ENCODE peak calls at places on chromosomes 2 and 18, in four cellular contexts. D is left lung, R is mucosa of descending colon, Q is HCT116. J is an unnamed sample.

GRCh38 chr2:3780477-3781402 is 77.4 kb downstream of the DCDC2C start:
- DNase-seq in D (peak; percentile 47), R (peak; percentile 52), Q (peak; percentile 46), J (peak; percentile 70)

GRCh38 chr2:101533611-101534601 is 59.0 kb upstream of the RFX8 start:
- DNase-seq in D (no peak), R (peak; percentile 9), Q (no peak), J (no peak)

GRCh38 chr18:27861539-27861938 is 315.4 kb downstream of the CDH2 start:
- DNase-seq in D (no peak), R (no peak), Q (no peak), J (no peak)

GRCh38 chr2:527581-527980 is 149.6 kb downstream of the TMEM18 start:
- DNase-seq in D (no peak), R (no peak), Q (no peak), J (no peak)

GRCh38 chr2:176490061-176490861 is 221.0 kb downstream of the MTX2 start:
- DNase-seq in D (peak; percentile 35), R (no peak), Q (no peak), J (peak; percentile 55)

GRCh38 chr2:134800341-134800740 is 38.1 kb upstream of the ACMSD start:
- DNase-seq in D (no peak), R (no peak), Q (no peak), J (no peak)

GRCh38 chr2:140949932-140950331 is 1180.9 kb downstream of the LRP1B start:
- DNase-seq in D (no peak), R (no peak), Q (no peak), J (no peak)

GRCh38 chr2:242085941-242086621 is 216.6 kb downstream of the RTP5 start:
- DNase-seq in D (peak; percentile 73), R (peak; percentile 48), Q (no peak), J (no peak)

GRCh38 chr2:196230051-196230450 is 58.7 kb upstream of the STK17B start:
- DNase-seq in D (peak; percentile 58), R (peak; percentile 41), Q (no peak), J (no peak)

GRCh38 chr2:1546023-1546591 is 132.8 kb downstream of the TPO start:
- DNase-seq in D (peak; percentile 22), R (peak; percentile 24), Q (peak; percentile 23), J (peak; percentile 64)

GRCh38 chr2:203893386-203893785 is 25.8 kb downstream of the CTLA4 start:
- DNase-seq in D (no peak), R (no peak), Q (no peak), J (no peak)

GRCh38 chr2:157825885-157826284 is 50.2 kb downstream of the ACVR1 start:
- DNase-seq in D (peak; percentile 42), R (no peak), Q (no peak), J (no peak)

GRCh38 chr18:23225518-23225917 is 90.2 kb downstream of the CABLES1 start:
- DNase-seq in D (no peak), R (peak; percentile 22), Q (no peak), J (peak; percentile 47)

GRCh38 chr2:232543491-232543890 is 4.0 kb downstream of the CHRNG start:
- DNase-seq in D (no peak), R (no peak), Q (no peak), J (no peak)

GRCh38 chr2:72895759-72896281 is 8.6 kb downstream of the SPR start:
- DNase-seq in D (no peak), R (peak; percentile 79), Q (no peak), J (no peak)

GRCh38 chr2:12990523-12990922 is 273.8 kb downstream of the TRIB2 start:
- DNase-seq in D (no peak), R (no peak), Q (no peak), J (no peak)

GRCh38 chr2:36800381-36800780 is 103.9 kb downstream of the VIT start:
- DNase-seq in D (no peak), R (no peak), Q (no peak), J (no peak)

GRCh38 chr2:226699321-226699720 is 100.3 kb downstream of the IRS1 start:
- DNase-seq in D (no peak), R (peak; percentile 11), Q (no peak), J (peak; percentile 17)

GRCh38 chr2:193463016-193463415 is 1268.3 kb upstream of the TMEFF2 start:
- DNase-seq in D (no peak), R (no peak), Q (no peak), J (no peak)

GRCh38 chr2:7009207-7009911 is 92.1 kb downstream of the RNF144A start:
- DNase-seq in D (no peak), R (no peak), Q (no peak), J (no peak)

GRCh38 chr18:48843162-48843561 is 107.6 kb downstream of the SMAD7 start:
- DNase-seq in D (peak; percentile 24), R (no peak), Q (no peak), J (no peak)

GRCh38 chr2:127411609-127412370 is 6.4 kb upstream of the PROC start:
- DNase-seq in D (no peak), R (no peak), Q (no peak), J (no peak)

GRCh38 chr2:38178142-38178541 is 102.2 kb upstream of the CYP1B1 start:
- DNase-seq in D (peak; percentile 63), R (peak; percentile 16), Q (no peak), J (peak; percentile 47)

GRCh38 chr2:95260028-95261023 is 13.9 kb upstream of the PROM2 start:
- DNase-seq in D (peak; percentile 66), R (no peak), Q (no peak), J (no peak)

GRCh38 chr18:27778441-27778840 is 398.5 kb downstream of the CDH2 start:
- DNase-seq in D (no peak), R (no peak), Q (no peak), J (no peak)

GRCh38 chr2:142165790-142166189 is 35.0 kb upstream of the LRP1B start:
- DNase-seq in D (no peak), R (no peak), Q (peak; percentile 47), J (no peak)

GRCh38 chr2:134142903-134143302 is 111.0 kb upstream of the MGAT5 start:
- DNase-seq in D (no peak), R (no peak), Q (no peak), J (no peak)

GRCh38 chr18:13447621-13448020 is 229.1 kb downstream of the LDLRAD4 start:
- DNase-seq in D (no peak), R (no peak), Q (no peak), J (no peak)

GRCh38 chr2:201363857-201364560 is 6.9 kb upstream of the FLACC1 start:
- DNase-seq in D (no peak), R (peak; percentile 40), Q (peak; percentile 24), J (no peak)

GRCh38 chr2:1727101-1727771 is 17.1 kb downstream of the PXDN start:
- DNase-seq in D (no peak), R (peak; percentile 1), Q (no peak), J (peak; percentile 21)

GRCh38 chr2:117972466-117973123 is 41.3 kb downstream of the CCDC93 start:
- DNase-seq in D (no peak), R (no peak), Q (no peak), J (no peak)

GRCh38 chr2:179263015-179263414 is 1.6 kb downstream of the SESTD1 start:
- DNase-seq in D (no peak), R (no peak), Q (no peak), J (no peak)

GRCh38 chr18:6557052-6557451 is 142.3 kb upstream of the L3MBTL4 start:
- DNase-seq in D (no peak), R (no peak), Q (no peak), J (no peak)

GRCh38 chr2:110101280-110101844 is 14.3 kb downstream of the MALL start:
- DNase-seq in D (peak; percentile 94), R (peak; percentile 99), Q (peak; percentile 91), J (peak; percentile 91)
- H3K4me1 ChIP-seq in D (peaks cover 29% of the 10 kb centered on the region), R (peaks cover 39% of the 10 kb centered on the region), Q (peaks cover 100% of the 10 kb centered on the region), J (no peaks in the 10 kb centered on the region)

GRCh38 chr2:59529738-59530137 is 1023.7 kb downstream of the BCL11A start:
- DNase-seq in D (no peak), R (no peak), Q (no peak), J (peak; percentile 22)
- TF ChIP-seq CTCF in D (no peak), R (no peak), Q (no peak), J (no peak)

GRCh38 chr2:197869030-197869429 is 64.6 kb downstream of the PLCL1 start:
- DNase-seq in D (no peak), R (no peak), Q (no peak), J (no peak)

GRCh38 chr2:197869501-197870111 is 65.2 kb downstream of the PLCL1 start:
- DNase-seq in D (no peak), R (no peak), Q (no peak), J (no peak)

GRCh38 chr2:197873293-197873701 is 68.9 kb downstream of the PLCL1 start:
- DNase-seq in D (no peak), R (no peak), Q (no peak), J (no peak)

GRCh38 chr2:197870137-197870536 is 65.7 kb downstream of the PLCL1 start:
- DNase-seq in D (no peak), R (no peak), Q (no peak), J (no peak)

DNA sequence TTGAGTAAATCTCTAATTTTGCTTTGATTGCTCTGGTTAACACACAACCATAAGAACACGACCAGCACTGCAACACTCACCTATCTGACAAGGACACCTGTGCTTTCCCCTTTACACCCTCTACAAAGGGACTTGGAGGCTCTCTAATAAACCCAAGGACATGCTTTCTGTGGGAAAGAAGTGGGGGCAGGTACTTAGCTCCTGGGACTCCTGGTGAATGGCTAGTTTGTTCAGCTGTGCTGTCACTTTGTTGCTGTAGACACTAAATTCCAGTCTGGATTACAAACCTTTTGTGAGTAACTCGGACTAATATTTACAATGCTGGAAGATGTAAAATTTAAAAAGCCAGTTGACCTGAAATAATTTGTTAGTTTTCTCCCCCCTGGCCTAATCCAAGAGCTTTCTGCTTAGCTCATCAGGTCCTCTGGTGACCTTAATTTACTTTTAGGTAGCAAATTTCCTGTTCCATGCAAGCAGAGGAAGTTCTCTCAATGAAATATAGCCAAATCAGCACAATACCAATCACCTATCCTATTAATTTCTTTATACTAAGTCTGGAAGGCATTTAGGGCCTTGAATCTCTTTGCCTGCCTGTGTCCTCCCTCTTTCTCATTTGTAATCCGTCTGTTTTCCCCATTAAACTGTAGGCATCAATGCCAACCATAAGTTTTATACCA is 67.5 kb downstream of the PLCL1 start:
- DNase-seq in D (no peak), R (no peak), Q (no peak), J (no peak)
- H3K4me1 ChIP-seq in D (no peaks in the 10 kb centered on the region), R (no peaks in the 10 kb centered on the region), Q (no peaks in the 10 kb centered on the region), J (no peaks in the 10 kb centered on the region)

GRCh38 chr2:161556440-161556839 is 67.8 kb upstream of the SLC4A10 start:
- DNase-seq in D (no peak), R (no peak), Q (no peak), J (no peak)
- TF ChIP-seq CTCF in D (no peak), R (no peak), Q (peak; percentile 18), J (no peak)

GRCh38 chr2:64649626-64650025 is 4.1 kb downstream of the SERTAD2 start:
- DNase-seq in D (peak; percentile 59), R (peak; percentile 51), Q (no peak), J (no peak)
- H3K4me1 ChIP-seq in D (peaks cover 23% of the 10 kb centered on the region), R (peaks cover 41% of the 10 kb centered on the region), Q (peaks cover 83% of the 10 kb centered on the region), J (peaks cover 9% of the 10 kb centered on the region)

GRCh38 chr18:61995547-61996062 is 102.8 kb upstream of the RNF152 start:
- DNase-seq in D (no peak), R (no peak), Q (no peak), J (no peak)
- TF ChIP-seq CTCF in D (no peak), R (no peak), Q (no peak), J (no peak)

GRCh38 chr2:58047373-58047674 is 718 bp downstream of the VRK2 start:
- DNase-seq in D (no peak), R (no peak), Q (no peak), J (no peak)

GRCh38 chr2:58046335-58046584 is 346 bp upstream of the VRK2 start:
- DNase-seq in D (no peak), R (no peak), Q (no peak), J (no peak)

GRCh38 chr2:58046585-58047372 is at the start of gene VRK2:
- DNase-seq in D (peak; percentile 93), R (peak; percentile 92), Q (peak; percentile 90), J (peak; percentile 90)

GRCh38 chr2:58045580-58046334 is 849 bp upstream of the VRK2 start:
- DNase-seq in D (no peak), R (peak; percentile 10), Q (no peak), J (no peak)

GRCh38 chr2:58047969-58048368 is 1.4 kb downstream of the VRK2 start:
- DNase-seq in D (no peak), R (no peak), Q (no peak), J (no peak)
- H3K4me1 ChIP-seq in D (no peaks in the 10 kb centered on the region), R (peaks cover 10% of the 10 kb centered on the region), Q (peaks cover 43% of the 10 kb centered on the region), J (peaks cover 2% of the 10 kb centered on the region)

J was measured in ovary.